ENCODE peak calls at places on chromosomes 2 and 18, in five cellular contexts. F is stomach, J is uterus, S is K562, G is adrenal gland. Y is an unnamed sample.

GRCh38 chr2:55961318-55961911 is 37.8 kb upstream of the EFEMP1 start:
- DNase-seq in J (no peak), S (peak; percentile 48), F (no peak), G (peak; percentile 35), Y (no peak)

GRCh38 chr2:831225-831536 is 119.5 kb upstream of the SNTG2 start:
- DNase-seq in G (no peak), S (no peak), F (no peak), J (no peak), Y (no peak)

GRCh38 chr18:35672897-35673296 is 91.4 kb downstream of the GALNT1 start:
- DNase-seq in G (peak; percentile 7), S (no peak), J (no peak), F (no peak), Y (no peak)

GRCh38 chr2:73333564-73333963 is 40.2 kb upstream of the EGR4 start:
- DNase-seq in S (no peak), G (no peak), F (no peak), J (no peak), Y (no peak)

GRCh38 chr2:20182241-20182931 is 42.5 kb downstream of the SDC1 start:
- DNase-seq in J (no peak), G (peak; percentile 81), F (peak; percentile 95), S (peak; percentile 82), Y (no peak)

GRCh38 chr2:11355194-11356053 is 11.0 kb upstream of the ROCK2 start:
- DNase-seq in J (no peak), S (no peak), F (no peak), G (no peak), Y (no peak)

GRCh38 chr2:38448692-38449405 is 71.8 kb upstream of the ATL2 start:
- DNase-seq in F (no peak), J (no peak), S (no peak), G (no peak), Y (no peak)

GRCh38 chr2:73759287-73759764 is 20.6 kb downstream of the DUSP11 start:
- DNase-seq in J (peak; percentile 30), F (peak; percentile 31), S (no peak), G (peak; percentile 70), Y (no peak)

GRCh38 chr2:32832821-32833220 is 113.9 kb upstream of the LTBP1 start:
- DNase-seq in G (no peak), S (no peak), J (no peak), F (no peak), Y (no peak)

GRCh38 chr2:10235909-10236550 is 66.7 kb upstream of the HPCAL1 start:
- DNase-seq in J (peak; percentile 8), G (no peak), F (no peak), S (no peak), Y (peak; percentile 5)

GRCh38 chr2:163604941-163605555 is 130.8 kb downstream of the FIGN start:
- DNase-seq in F (no peak), S (no peak), G (no peak), J (no peak), Y (no peak)

GRCh38 chr2:18311413-18311812 is 249.0 kb downstream of the RDH14 start:
- DNase-seq in F (no peak), J (no peak), S (no peak), G (no peak), Y (no peak)

GRCh38 chr2:172339431-172340010 is 87.9 kb upstream of the ITGA6 start:
- DNase-seq in S (no peak), F (no peak), G (no peak), J (no peak), Y (no peak)

GRCh38 chr2:172342611-172343010 is 84.8 kb upstream of the ITGA6 start:
- DNase-seq in J (no peak), F (no peak), G (no peak), S (no peak), Y (no peak)

GRCh38 chr2:172342056-172342455 is 85.3 kb upstream of the ITGA6 start:
- DNase-seq in J (peak; percentile 30), F (no peak), S (no peak), G (peak; percentile 4), Y (no peak)

GRCh38 chr2:172336681-172337080 is 90.7 kb upstream of the ITGA6 start:
- DNase-seq in S (no peak), F (no peak), G (no peak), J (no peak), Y (no peak)

DNA sequence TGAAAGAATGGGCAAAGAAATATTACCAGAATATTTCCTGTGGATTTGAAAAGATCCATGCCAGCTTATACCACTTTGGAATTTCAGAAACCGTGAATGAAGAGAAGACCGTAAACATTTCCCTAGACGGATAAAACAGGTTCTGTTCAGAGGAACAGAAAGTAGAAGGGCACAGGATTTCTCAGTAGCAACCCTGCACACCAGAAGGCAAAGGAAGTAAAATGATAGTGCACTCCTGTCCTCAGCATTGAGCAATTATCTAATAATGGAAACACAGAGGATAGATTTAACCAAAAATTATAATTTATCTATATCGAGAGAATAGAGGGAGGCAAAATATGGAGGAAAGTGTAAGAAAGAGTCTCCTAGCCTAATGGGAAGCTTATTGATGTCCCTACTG is 87.0 kb upstream of the ITGA6 start:
- DNase-seq in G (no peak), S (no peak), J (no peak), F (no peak), Y (no peak)
- H3K27ac ChIP-seq in G (no peak overlapping the region), S (no peak overlapping the region), J (peak overlapping the region; percentile 56), F (peak overlapping the region; percentile 70), Y (peak overlapping the region; percentile 57)

DNA sequence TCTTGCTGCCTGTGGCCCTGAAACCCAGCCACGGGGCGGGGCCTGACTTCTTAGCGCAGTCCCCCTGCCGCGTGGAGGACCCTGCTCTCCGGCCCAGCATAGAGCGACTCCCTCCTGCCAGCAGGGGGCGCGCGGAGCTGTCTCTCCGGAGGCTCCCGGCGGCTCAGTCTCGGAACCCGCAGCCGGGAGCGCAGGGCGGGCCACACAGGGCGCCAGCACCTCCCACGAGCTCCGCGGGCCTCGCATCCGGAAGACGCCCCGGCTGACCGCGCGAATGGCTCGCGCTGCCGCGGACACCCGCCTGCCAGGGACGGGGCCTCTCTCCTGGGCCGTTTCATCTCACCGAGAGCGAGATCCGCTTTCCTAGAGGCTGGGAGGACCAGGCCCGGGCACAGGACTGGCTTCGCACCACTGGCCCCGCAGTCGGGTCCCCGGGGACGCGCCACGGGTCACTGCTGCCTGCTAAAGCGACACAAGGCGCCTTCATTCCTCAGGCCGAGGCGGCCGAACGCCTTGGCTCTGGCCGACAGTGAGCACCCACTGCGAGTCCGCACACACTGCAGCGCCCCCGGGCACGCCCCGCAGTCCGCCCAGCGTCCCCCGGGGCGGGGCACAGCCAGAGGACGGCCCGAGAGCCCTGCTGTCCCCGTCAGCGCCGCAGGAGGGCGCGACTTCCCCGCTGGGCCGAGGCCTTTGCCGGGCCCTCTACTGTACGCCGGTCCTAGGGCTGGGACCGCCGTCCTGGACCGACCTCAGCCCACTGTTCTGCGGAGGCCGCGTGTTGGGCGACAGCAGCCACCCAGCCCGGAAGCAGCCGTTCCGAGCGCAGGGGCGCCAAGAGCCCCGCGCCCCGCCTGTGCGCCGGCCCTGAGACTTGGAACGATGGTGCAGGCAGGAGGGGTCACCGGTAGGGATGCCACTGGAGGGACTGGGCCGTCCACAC is 39.0 kb upstream of the ARHGEF4 start:
- DNase-seq in J (peak; percentile 86), S (peak; percentile 89), G (peak; percentile 92), F (peak; percentile 91), Y (peak; percentile 61)
- TF ChIP-seq POLR2A in J (no peak), S (peak; percentile 60), G (peak; percentile 30), F (no peak), Y (no peak)

GRCh38 chr2:37318401-37318800 is 6.2 kb downstream of the PRKD3 start:
- DNase-seq in J (no peak), S (no peak), G (no peak), F (no peak), Y (no peak)
- H3K27ac ChIP-seq in J (no peak overlapping the region), S (no peak overlapping the region), G (no peak overlapping the region), F (no peak overlapping the region), Y (peak overlapping the region; percentile 45)

DNA sequence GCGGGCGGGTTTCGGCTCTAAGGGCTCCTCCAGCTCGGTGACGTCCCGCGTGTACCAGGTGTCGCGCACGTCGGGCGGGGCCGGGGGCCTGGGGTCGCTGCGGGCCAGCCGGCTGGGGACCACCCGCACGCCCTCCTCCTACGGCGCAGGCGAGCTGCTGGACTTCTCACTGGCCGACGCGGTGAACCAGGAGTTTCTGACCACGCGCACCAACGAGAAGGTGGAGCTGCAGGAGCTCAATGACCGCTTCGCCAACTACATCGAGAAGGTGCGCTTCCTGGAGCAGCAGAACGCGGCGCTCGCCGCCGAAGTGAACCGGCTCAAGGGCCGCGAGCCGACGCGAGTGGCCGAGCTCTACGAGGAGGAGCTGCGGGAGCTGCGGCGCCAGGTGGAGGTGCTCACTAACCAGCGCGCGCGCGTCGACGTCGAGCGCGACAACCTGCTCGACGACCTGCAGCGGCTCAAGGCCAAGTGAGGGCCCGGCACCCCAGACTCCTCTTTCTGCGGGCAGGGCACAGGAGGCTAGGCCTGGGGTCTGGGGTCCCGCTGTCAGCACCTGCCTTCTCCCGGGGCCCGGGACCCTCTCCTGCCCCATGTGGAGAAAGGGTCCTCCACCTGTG is 503 bp downstream of the DES start:
- DNase-seq in S (no peak), J (no peak), F (no peak), G (no peak), Y (no peak)
- TF ChIP-seq POLR2A in S (no peak), J (no peak), F (no peak), G (no peak), Y (peak; percentile 65)

DNA sequence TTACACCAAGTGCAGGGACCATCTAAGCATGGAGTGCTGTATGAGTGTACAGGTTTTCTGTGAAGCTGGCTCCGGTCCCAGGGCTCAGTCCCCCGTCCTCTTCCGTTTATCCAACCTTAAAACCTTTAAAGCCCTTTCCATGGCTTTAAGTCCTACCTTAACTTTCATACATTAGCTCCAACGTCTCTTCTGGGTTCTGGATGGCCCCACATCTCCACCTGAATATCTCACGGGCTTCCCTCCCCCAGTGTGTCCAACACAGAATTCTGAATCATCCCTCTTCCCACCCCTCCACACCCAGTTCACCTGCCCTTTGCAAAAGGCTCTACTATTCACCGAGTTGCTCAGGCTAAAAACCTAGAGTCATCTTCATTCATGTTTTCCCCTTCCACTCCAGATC is 12.8 kb downstream of the ARHGAP25 start:
- DNase-seq in F (no peak), G (no peak), S (no peak), J (no peak), Y (no peak)
- H3K27ac ChIP-seq in F (no peak overlapping the region), G (no peak overlapping the region), S (no peak overlapping the region), J (no peak overlapping the region), Y (no peak overlapping the region)